ENCODE peak calls at places on chromosomes 4 and X, in ten cellular contexts. One of them, this sample, is unnamed.

GRCh38 chr4:92104506-92104905 is 199.3 kb upstream of the GRID2 start:
- DNase-seq in glutamatergic neuron: no peak
- DNase-seq in BE2C: no peak
- DNase-seq in GM12865: no peak
- DNase-seq in CD4-positive, alpha-beta T cell: no peak
- DNase-seq in esophagus squamous epithelium: no peak
- DNase-seq in Panc1: no peak
- DNase-seq in epithelial cell of esophagus: peak
- DNase-seq in fibroblast of lung: peak
- DNase-seq in AG04449: no peak
- DNase-seq in this sample: no peak

GRCh38 chrX:69535661-69536060 is 31.5 kb downstream of the NALF2 start:
- DNase-seq in epithelial cell of esophagus: no peak
- DNase-seq in AG04449: no peak
- DNase-seq in esophagus squamous epithelium: no peak
- DNase-seq in BE2C: no peak
- DNase-seq in GM12865: no peak
- DNase-seq in fibroblast of lung: no peak
- DNase-seq in CD4-positive, alpha-beta T cell: no peak
- DNase-seq in glutamatergic neuron: no peak
- DNase-seq in Panc1: no peak
- DNase-seq in this sample: no peak

GRCh38 chr4:47615385-47615784 is 130.3 kb downstream of the ATP10D start:
- DNase-seq in glutamatergic neuron: no peak
- DNase-seq in BE2C: no peak
- DNase-seq in CD4-positive, alpha-beta T cell: no peak
- DNase-seq in fibroblast of lung: peak
- DNase-seq in Panc1: no peak
- DNase-seq in esophagus squamous epithelium: no peak
- DNase-seq in GM12865: no peak
- DNase-seq in AG04449: no peak
- DNase-seq in epithelial cell of esophagus: peak
- DNase-seq in this sample: no peak

GRCh38 chr4:82899339-82899738 is 1.2 kb upstream of the THAP9 start:
- DNase-seq in epithelial cell of esophagus: peak
- DNase-seq in CD4-positive, alpha-beta T cell: no peak
- DNase-seq in glutamatergic neuron: no peak
- DNase-seq in fibroblast of lung: no peak
- DNase-seq in GM12865: no peak
- DNase-seq in BE2C: no peak
- DNase-seq in Panc1: no peak
- DNase-seq in esophagus squamous epithelium: no peak
- DNase-seq in AG04449: no peak
- DNase-seq in this sample: no peak

GRCh38 chr4:98663226-98664006 is 5.0 kb upstream of the TSPAN5 start:
- DNase-seq in Panc1: no peak
- DNase-seq in epithelial cell of esophagus: no peak
- DNase-seq in BE2C: no peak
- DNase-seq in fibroblast of lung: no peak
- DNase-seq in GM12865: peak
- DNase-seq in glutamatergic neuron: no peak
- DNase-seq in esophagus squamous epithelium: no peak
- DNase-seq in CD4-positive, alpha-beta T cell: no peak
- DNase-seq in AG04449: no peak
- DNase-seq in this sample: no peak

GRCh38 chrX:136692271-136692670 is 44.3 kb downstream of the CD40LG start:
- DNase-seq in fibroblast of lung: no peak
- DNase-seq in epithelial cell of esophagus: no peak
- DNase-seq in esophagus squamous epithelium: no peak
- DNase-seq in AG04449: no peak
- DNase-seq in Panc1: no peak
- DNase-seq in CD4-positive, alpha-beta T cell: no peak
- DNase-seq in BE2C: no peak
- DNase-seq in glutamatergic neuron: no peak
- DNase-seq in GM12865: no peak
- DNase-seq in this sample: no peak

GRCh38 chr4:19239565-19239964 is 1012.1 kb upstream of the SLIT2 start:
- DNase-seq in AG04449: peak
- DNase-seq in fibroblast of lung: no peak
- DNase-seq in GM12865: no peak
- DNase-seq in BE2C: no peak
- DNase-seq in epithelial cell of esophagus: peak
- DNase-seq in esophagus squamous epithelium: no peak
- DNase-seq in Panc1: no peak
- DNase-seq in CD4-positive, alpha-beta T cell: no peak
- DNase-seq in glutamatergic neuron: no peak
- DNase-seq in this sample: no peak

GRCh38 chr4:3231431-3231980 is 17.5 kb upstream of the MSANTD1 start:
- DNase-seq in fibroblast of lung: no peak
- DNase-seq in esophagus squamous epithelium: no peak
- DNase-seq in epithelial cell of esophagus: peak
- DNase-seq in BE2C: no peak
- DNase-seq in Panc1: no peak
- DNase-seq in AG04449: no peak
- DNase-seq in glutamatergic neuron: no peak
- DNase-seq in CD4-positive, alpha-beta T cell: no peak
- DNase-seq in GM12865: no peak
- DNase-seq in this sample: peak

GRCh38 chrX:53684415-53685192 is 1.9 kb downstream of the HUWE1 start:
- DNase-seq in BE2C: no peak
- DNase-seq in CD4-positive, alpha-beta T cell: no peak
- DNase-seq in epithelial cell of esophagus: no peak
- DNase-seq in AG04449: no peak
- DNase-seq in fibroblast of lung: no peak
- DNase-seq in Panc1: no peak
- DNase-seq in glutamatergic neuron: peak
- DNase-seq in esophagus squamous epithelium: no peak
- DNase-seq in GM12865: no peak
- DNase-seq in this sample: no peak

GRCh38 chrX:72247206-72247944 is 8.5 kb upstream of the ERCC6L start:
- DNase-seq in AG04449: no peak
- DNase-seq in esophagus squamous epithelium: no peak
- DNase-seq in CD4-positive, alpha-beta T cell: no peak
- DNase-seq in epithelial cell of esophagus: no peak
- DNase-seq in fibroblast of lung: peak
- DNase-seq in GM12865: no peak
- DNase-seq in BE2C: peak
- DNase-seq in glutamatergic neuron: no peak
- DNase-seq in Panc1: no peak
- DNase-seq in this sample: no peak

GRCh38 chr4:48985976-48986653 is at the start of gene CWH43:
- DNase-seq in esophagus squamous epithelium: no peak
- DNase-seq in AG04449: no peak
- DNase-seq in GM12865: no peak
- DNase-seq in epithelial cell of esophagus: peak
- DNase-seq in BE2C: no peak
- DNase-seq in Panc1: no peak
- DNase-seq in CD4-positive, alpha-beta T cell: no peak
- DNase-seq in fibroblast of lung: no peak
- DNase-seq in glutamatergic neuron: peak
- DNase-seq in this sample: peak

GRCh38 chr4:3406021-3406420 is 35.7 kb upstream of the HGFAC start:
- DNase-seq in BE2C: no peak
- DNase-seq in Panc1: no peak
- DNase-seq in epithelial cell of esophagus: no peak
- DNase-seq in fibroblast of lung: no peak
- DNase-seq in GM12865: no peak
- DNase-seq in glutamatergic neuron: no peak
- DNase-seq in esophagus squamous epithelium: no peak
- DNase-seq in CD4-positive, alpha-beta T cell: no peak
- DNase-seq in AG04449: no peak
- DNase-seq in this sample: no peak

GRCh38 chr4:10098770-10099139 is 17.8 kb downstream of the WDR1 start:
- DNase-seq in glutamatergic neuron: no peak
- DNase-seq in fibroblast of lung: peak
- DNase-seq in Panc1: no peak
- DNase-seq in esophagus squamous epithelium: no peak
- DNase-seq in CD4-positive, alpha-beta T cell: no peak
- DNase-seq in AG04449: no peak
- DNase-seq in GM12865: no peak
- DNase-seq in BE2C: no peak
- DNase-seq in epithelial cell of esophagus: peak
- DNase-seq in this sample: no peak

GRCh38 chr4:121485190-121485804 is 104.5 kb upstream of the QRFPR start:
- DNase-seq in epithelial cell of esophagus: peak
- DNase-seq in BE2C: no peak
- DNase-seq in CD4-positive, alpha-beta T cell: no peak
- DNase-seq in AG04449: no peak
- DNase-seq in GM12865: no peak
- DNase-seq in glutamatergic neuron: no peak
- DNase-seq in Panc1: no peak
- DNase-seq in fibroblast of lung: no peak
- DNase-seq in esophagus squamous epithelium: no peak
- DNase-seq in this sample: peak

GRCh38 chr4:113476800-113477199 is 284.7 kb downstream of the CAMK2D start:
- DNase-seq in fibroblast of lung: peak
- DNase-seq in glutamatergic neuron: no peak
- DNase-seq in epithelial cell of esophagus: peak
- DNase-seq in BE2C: no peak
- DNase-seq in esophagus squamous epithelium: no peak
- DNase-seq in AG04449: no peak
- DNase-seq in Panc1: no peak
- DNase-seq in CD4-positive, alpha-beta T cell: no peak
- DNase-seq in GM12865: no peak
- DNase-seq in this sample: no peak

GRCh38 chr4:102343964-102344519 is 1.2 kb downstream of the SLC39A8 start:
- DNase-seq in BE2C: no peak
- DNase-seq in glutamatergic neuron: no peak
- DNase-seq in fibroblast of lung: no peak
- DNase-seq in epithelial cell of esophagus: peak
- DNase-seq in AG04449: no peak
- DNase-seq in GM12865: no peak
- DNase-seq in Panc1: no peak
- DNase-seq in CD4-positive, alpha-beta T cell: no peak
- DNase-seq in esophagus squamous epithelium: no peak
- DNase-seq in this sample: no peak

GRCh38 chr4:14749910-14750309 is 252.4 kb upstream of the CPEB2 start:
- DNase-seq in BE2C: peak
- DNase-seq in GM12865: peak
- DNase-seq in Panc1: no peak
- DNase-seq in AG04449: no peak
- DNase-seq in epithelial cell of esophagus: peak
- DNase-seq in fibroblast of lung: peak
- DNase-seq in esophagus squamous epithelium: no peak
- DNase-seq in glutamatergic neuron: no peak
- DNase-seq in CD4-positive, alpha-beta T cell: no peak
- DNase-seq in this sample: peak
- TF ChIP-seq CTCF in BE2C: peak
- TF ChIP-seq CTCF in GM12865: peak
- TF ChIP-seq CTCF in Panc1: no peak
- TF ChIP-seq CTCF in AG04449: peak
- TF ChIP-seq CTCF in epithelial cell of esophagus: peak
- TF ChIP-seq CTCF in fibroblast of lung: peak
- TF ChIP-seq CTCF in esophagus squamous epithelium: peak
- TF ChIP-seq CTCF in glutamatergic neuron: no peak
- TF ChIP-seq CTCF in CD4-positive, alpha-beta T cell: peak
- TF ChIP-seq CTCF in this sample: peak

DNA sequence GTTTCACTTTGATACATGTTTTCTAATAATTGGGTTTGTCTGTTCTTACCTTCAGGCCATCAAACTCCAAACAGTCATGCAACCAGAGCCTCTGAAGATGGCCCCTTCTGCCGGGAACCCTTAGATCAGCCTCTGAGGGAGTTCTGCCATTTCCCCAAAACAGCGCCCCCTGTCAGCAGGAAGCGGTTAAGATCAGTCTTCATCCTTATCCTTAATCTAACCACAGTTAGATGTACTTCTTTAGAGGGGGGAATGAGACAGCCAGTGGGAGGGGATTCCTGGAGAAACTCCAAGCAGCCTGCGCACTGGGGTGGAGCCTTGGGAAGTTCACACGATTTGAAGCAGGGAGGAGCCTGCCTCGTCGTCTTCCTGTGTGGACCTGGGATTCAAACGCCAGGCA is 185.4 kb downstream of the INPP4B start:
- DNase-seq in epithelial cell of esophagus: no peak
- DNase-seq in BE2C: peak
- DNase-seq in glutamatergic neuron: no peak
- DNase-seq in fibroblast of lung: no peak
- DNase-seq in GM12865: no peak
- DNase-seq in esophagus squamous epithelium: no peak
- DNase-seq in CD4-positive, alpha-beta T cell: no peak
- DNase-seq in Panc1: no peak
- DNase-seq in AG04449: no peak
- DNase-seq in this sample: no peak
- TF ChIP-seq CTCF in epithelial cell of esophagus: no peak
- TF ChIP-seq CTCF in BE2C: peak
- TF ChIP-seq CTCF in glutamatergic neuron: no peak
- TF ChIP-seq CTCF in fibroblast of lung: no peak
- TF ChIP-seq CTCF in GM12865: no peak
- TF ChIP-seq CTCF in esophagus squamous epithelium: no peak
- TF ChIP-seq CTCF in CD4-positive, alpha-beta T cell: no peak
- TF ChIP-seq CTCF in Panc1: peak
- TF ChIP-seq CTCF in AG04449: no peak
- TF ChIP-seq CTCF in this sample: no peak

DNA sequence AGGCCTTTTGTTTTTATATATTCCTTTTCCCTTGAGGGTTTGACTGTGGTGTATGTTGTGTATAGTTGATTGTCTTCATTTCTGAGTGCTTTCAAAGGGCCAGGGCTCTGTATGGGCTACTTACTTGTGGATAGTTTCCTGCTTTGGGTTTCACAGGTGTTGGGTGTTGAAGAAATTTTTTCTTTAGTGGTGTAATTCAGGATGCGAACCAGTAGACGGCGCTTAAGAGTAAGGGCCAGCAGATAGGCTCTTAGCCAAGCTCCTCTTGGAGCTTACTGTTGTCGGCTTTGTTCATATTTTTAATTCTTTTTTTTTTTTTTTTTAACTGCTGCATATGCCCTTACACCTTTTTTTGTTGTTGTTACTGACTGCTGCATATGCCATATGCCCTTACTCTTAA is 276.3 kb upstream of the GALNT7 start:
- DNase-seq in CD4-positive, alpha-beta T cell: no peak
- DNase-seq in fibroblast of lung: peak
- DNase-seq in esophagus squamous epithelium: no peak
- DNase-seq in AG04449: no peak
- DNase-seq in glutamatergic neuron: no peak
- DNase-seq in BE2C: peak
- DNase-seq in GM12865: peak
- DNase-seq in Panc1: peak
- DNase-seq in epithelial cell of esophagus: peak
- DNase-seq in this sample: no peak
- TF ChIP-seq CTCF in CD4-positive, alpha-beta T cell: no peak
- TF ChIP-seq CTCF in fibroblast of lung: peak
- TF ChIP-seq CTCF in esophagus squamous epithelium: peak
- TF ChIP-seq CTCF in AG04449: no peak
- TF ChIP-seq CTCF in glutamatergic neuron: peak
- TF ChIP-seq CTCF in BE2C: peak
- TF ChIP-seq CTCF in GM12865: peak
- TF ChIP-seq CTCF in Panc1: peak
- TF ChIP-seq CTCF in epithelial cell of esophagus: peak
- TF ChIP-seq CTCF in this sample: peak

DNA sequence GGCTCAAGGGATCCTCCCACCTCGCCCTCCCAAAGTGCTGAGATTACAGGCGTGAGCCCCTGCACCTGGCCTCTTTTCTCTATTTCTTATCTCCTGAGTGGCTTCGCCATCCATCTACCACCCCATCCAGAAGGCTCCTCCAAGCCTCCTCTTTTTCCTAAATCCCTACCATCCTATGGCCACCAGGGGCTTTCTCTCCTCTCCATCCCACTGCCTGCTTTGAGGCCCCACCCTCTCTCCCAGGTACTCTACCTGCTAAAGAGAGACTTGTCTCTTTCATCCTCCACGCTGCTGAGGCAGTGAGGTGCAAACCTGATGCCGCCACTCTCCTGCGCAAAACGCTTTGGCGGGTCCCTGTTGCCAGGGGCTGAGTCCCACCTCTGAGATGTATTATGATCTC is 7.0 kb downstream of the RS1 start:
- DNase-seq in fibroblast of lung: no peak
- DNase-seq in esophagus squamous epithelium: no peak
- DNase-seq in GM12865: no peak
- DNase-seq in CD4-positive, alpha-beta T cell: no peak
- DNase-seq in AG04449: no peak
- DNase-seq in Panc1: no peak
- DNase-seq in BE2C: no peak
- DNase-seq in epithelial cell of esophagus: no peak
- DNase-seq in glutamatergic neuron: no peak
- DNase-seq in this sample: no peak
- TF ChIP-seq CTCF in fibroblast of lung: no peak
- TF ChIP-seq CTCF in esophagus squamous epithelium: no peak
- TF ChIP-seq CTCF in GM12865: no peak
- TF ChIP-seq CTCF in CD4-positive, alpha-beta T cell: no peak
- TF ChIP-seq CTCF in AG04449: no peak
- TF ChIP-seq CTCF in Panc1: no peak
- TF ChIP-seq CTCF in BE2C: no peak
- TF ChIP-seq CTCF in epithelial cell of esophagus: no peak
- TF ChIP-seq CTCF in glutamatergic neuron: no peak
- TF ChIP-seq CTCF in this sample: no peak

This sample was measured in right lobe of liver.